ENCODE peak calls at places on chromosomes 6 and 20, in seven cellular contexts. V is kidney, U is cerebellum, W is posterior cingulate gyrus, F is anterior cingulate cortex, N is left cardiac atrium, T is occipital lobe. Z is an unnamed sample.

GRCh38 chr6:84871925-84872324 is 107.5 kb upstream of the TBX18 start:
- DNase-seq in F (no peak), V (no peak), W (no peak), U (no peak), N (no peak), T (no peak), Z (no peak)

GRCh38 chr6:44030812-44031454 is 96.3 kb downstream of the MRPL14 start:
- DNase-seq in V (peak), F (no peak), N (no peak), U (no peak), W (no peak), T (no peak), Z (no peak)

GRCh38 chr6:85361643-85362014 is 88.3 kb upstream of the NT5E start:
- DNase-seq in V (no peak), T (no peak), U (no peak), N (no peak), F (no peak), W (no peak), Z (no peak)

GRCh38 chr6:36873612-36874011 is 991 bp downstream of the PPIL1 start:
- DNase-seq in U (peak), W (no peak), F (no peak), T (no peak), N (no peak), V (no peak), Z (no peak)

GRCh38 chr20:44832724-44833123 is 22.4 kb upstream of the RIMS4 start:
- DNase-seq in F (no peak), V (no peak), W (no peak), T (no peak), N (no peak), U (peak), Z (no peak)

GRCh38 chr20:12660918-12661317 is 347.9 kb upstream of the SPTLC3 start:
- DNase-seq in W (no peak), U (no peak), N (no peak), T (no peak), F (no peak), V (no peak), Z (no peak)

GRCh38 chr6:135867332-135867731 is 15.8 kb downstream of the PDE7B start:
- DNase-seq in W (no peak), F (no peak), T (no peak), V (no peak), U (no peak), N (no peak), Z (no peak)

GRCh38 chr20:22984611-22985010 is 50.5 kb upstream of the SSTR4 start:
- DNase-seq in U (no peak), W (no peak), F (no peak), T (no peak), N (no peak), V (no peak), Z (no peak)

GRCh38 chr20:17675519-17676377 is 6.3 kb downstream of the RRBP1 start:
- DNase-seq in N (no peak), W (no peak), U (no peak), F (no peak), V (no peak), T (no peak), Z (no peak)

GRCh38 chr6:34318492-34319470 is 70.0 kb upstream of the SMIM29 start:
- DNase-seq in W (no peak), U (no peak), N (no peak), F (no peak), T (no peak), V (no peak), Z (no peak)

GRCh38 chr20:54067606-54068174 is 2.7 kb downstream of the BCAS1 start:
- DNase-seq in N (no peak), U (no peak), F (no peak), V (peak), T (no peak), W (no peak), Z (no peak)

GRCh38 chr6:21949211-21949801 is 347.5 kb downstream of the PRL start:
- DNase-seq in W (no peak), V (no peak), T (no peak), U (no peak), F (no peak), N (no peak), Z (peak)

GRCh38 chr20:13259921-13260320 is 38.8 kb downstream of the ISM1 start:
- DNase-seq in U (no peak), F (no peak), W (no peak), V (no peak), N (no peak), T (no peak), Z (no peak)

GRCh38 chr20:24718696-24719095 is 230.4 kb upstream of the CST7 start:
- DNase-seq in V (no peak), F (no peak), U (peak), N (no peak), W (no peak), T (no peak), Z (no peak)

GRCh38 chr6:136920858-136921520 is 1.1 kb upstream of the SLC35D3 start:
- DNase-seq in T (no peak), W (no peak), N (no peak), U (no peak), F (no peak), V (no peak), Z (no peak)

GRCh38 chr6:100475554-100476325 is 11.0 kb upstream of the SIM1 start:
- DNase-seq in W (no peak), N (no peak), U (no peak), F (no peak), T (no peak), V (no peak), Z (no peak)

GRCh38 chr20:44166477-44166876 is 20.5 kb downstream of the JPH2 start:
- DNase-seq in N (peak), V (no peak), U (no peak), T (no peak), W (no peak), F (no peak), Z (no peak)

GRCh38 chr6:116444092-116444491 is 17.1 kb upstream of the CALHM6 start:
- DNase-seq in N (no peak), V (no peak), W (no peak), F (no peak), U (peak), T (no peak), Z (peak)

GRCh38 chr20:17223553-17223952 is 3.3 kb upstream of the PCSK2 start:
- DNase-seq in T (no peak), U (no peak), W (no peak), N (no peak), V (no peak), F (no peak), Z (no peak)

GRCh38 chr6:42925248-42925857 is 3.9 kb upstream of the CNPY3 start:
- DNase-seq in W (no peak), T (no peak), V (no peak), U (no peak), N (no peak), F (no peak), Z (no peak)

GRCh38 chr6:69732640-69733039 is 64.2 kb downstream of the LMBRD1 start:
- DNase-seq in U (no peak), W (no peak), F (no peak), N (no peak), T (no peak), V (no peak), Z (no peak)